ENCODE peak calls at places on chromosomes 3 and 15, in eight cellular contexts. D, C, E, K, I, B, H and T are unnamed samples.
A peak's percentile ranks its signal among the peaks of the same experiment; 100 is the strongest.

GRCh38 chr3:125582707-125583106 is 12.6 kb downstream of the OSBPL11 start:
- DNase-seq in C (no peak), K (peak; percentile 12), D (no peak), I (no peak), E (no peak), B (peak; percentile 22), H (no peak), T (no peak)

GRCh38 chr15:58407366-58407765 is 24.4 kb upstream of the LIPC start:
- DNase-seq in E (no peak), H (no peak), C (no peak), D (no peak), B (no peak), K (no peak), I (no peak), T (no peak)

GRCh38 chr15:78315686-78316085 is 16.3 kb upstream of the SKIC8 start:
- DNase-seq in B (peak; percentile 31), E (no peak), H (no peak), C (no peak), D (no peak), I (no peak), K (no peak), T (peak; percentile 35)

GRCh38 chr3:72641684-72642083 is 206.6 kb downstream of the SHQ1 start:
- DNase-seq in E (no peak), C (no peak), H (no peak), D (no peak), B (no peak), I (no peak), K (no peak), T (no peak)

GRCh38 chr3:45736707-45737106 is 47.5 kb downstream of the SACM1L start:
- DNase-seq in I (no peak), C (no peak), D (no peak), B (no peak), K (no peak), H (no peak), E (no peak), T (no peak)

GRCh38 chr3:133943639-133944131 is 48.0 kb upstream of the RAB6B start:
- DNase-seq in C (peak; percentile 46), B (no peak), D (peak; percentile 50), I (no peak), E (peak; percentile 11), H (no peak), K (peak; percentile 97), T (peak; percentile 82)

GRCh38 chr3:71185733-71186455 is 397.6 kb downstream of the FOXP1 start:
- DNase-seq in D (no peak), H (no peak), B (peak; percentile 10), K (peak; percentile 86), I (peak; percentile 12), C (no peak), E (no peak), T (no peak)

GRCh38 chr3:171165986-171166385 is 139.5 kb upstream of the SLC2A2 start:
- DNase-seq in K (no peak), D (no peak), E (no peak), B (no peak), C (no peak), H (no peak), I (no peak), T (no peak)

GRCh38 chr3:4406746-4407568 is 60.1 kb downstream of the SUMF1 start:
- DNase-seq in C (no peak), E (no peak), K (no peak), I (no peak), H (no peak), D (no peak), B (no peak), T (no peak)

GRCh38 chr3:59575113-59576001 is 525.5 kb upstream of the CFAP20DC start:
- DNase-seq in E (peak; percentile 83), D (peak; percentile 93), H (peak; percentile 77), C (peak; percentile 58), B (peak; percentile 74), K (peak; percentile 77), I (peak; percentile 88), T (peak; percentile 80)

GRCh38 chr15:95018888-95019545 is 787.7 kb downstream of the MCTP2 start:
- DNase-seq in I (no peak), D (no peak), E (no peak), K (peak; percentile 90), H (no peak), B (no peak), C (no peak), T (peak; percentile 32)

GRCh38 chr3:183710231-183710630 is 12.6 kb downstream of the YEATS2 start:
- DNase-seq in I (no peak), D (no peak), E (no peak), K (no peak), H (no peak), C (no peak), B (no peak), T (no peak)

GRCh38 chr3:71421820-71422566 is 161.5 kb downstream of the FOXP1 start:
- DNase-seq in B (peak; percentile 90), D (no peak), K (no peak), I (no peak), E (no peak), C (no peak), H (no peak), T (no peak)

GRCh38 chr15:33059184-33059583 is 135.3 kb downstream of the FMN1 start:
- DNase-seq in H (no peak), C (no peak), B (no peak), D (no peak), I (no peak), E (no peak), K (no peak), T (no peak)

GRCh38 chr3:18477620-18478019 is 52.5 kb upstream of the SATB1 start:
- DNase-seq in H (no peak), E (no peak), B (no peak), C (no peak), I (no peak), K (no peak), D (no peak), T (no peak)

GRCh38 chr15:38671675-38672141 is 107.1 kb upstream of the RASGRP1 start:
- DNase-seq in K (peak; percentile 33), I (peak; percentile 30), B (peak; percentile 27), C (no peak), H (no peak), D (no peak), E (no peak), T (no peak)

DNA sequence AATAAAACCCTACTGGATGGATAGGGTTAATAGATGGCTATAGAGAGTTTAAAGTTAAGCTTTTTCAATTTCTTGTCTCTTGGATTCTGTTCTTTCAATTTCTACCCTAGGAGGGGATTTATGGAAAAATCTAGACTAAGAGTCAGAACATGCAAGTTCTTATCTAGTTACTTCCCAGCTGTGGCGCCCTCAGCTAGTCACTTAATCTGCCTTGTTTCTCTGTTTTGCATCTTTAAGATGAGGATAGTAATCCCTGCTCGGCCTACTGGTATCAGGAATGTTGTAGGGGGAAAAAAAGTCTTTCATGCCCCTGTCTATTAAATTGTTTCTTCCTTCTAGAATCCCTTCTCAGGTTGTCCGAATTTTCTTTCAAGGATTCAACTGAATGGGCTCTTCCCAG is 4.3 kb downstream of the KCTD6 start:
- DNase-seq in I (no peak), B (no peak), E (no peak), K (no peak), C (no peak), D (no peak), H (no peak), T (no peak)
- TF ChIP-seq CTCF in I (no peak), B (no peak), E (no peak), K (no peak), C (no peak), D (no peak), H (no peak), T (no peak)

GRCh38 chr15:41941644-41942415 is 30.5 kb downstream of the EHD4 start:
- DNase-seq in D (no peak), E (no peak), I (no peak), B (no peak), H (no peak), K (no peak), C (no peak), T (no peak)
- TF ChIP-seq CTCF in D (no peak), E (no peak), I (no peak), B (no peak), H (no peak), K (no peak), C (no peak), T (no peak)

GRCh38 chr15:34619151-34619550 is 35.7 kb upstream of the GOLGA8B start:
- DNase-seq in K (no peak), D (no peak), C (no peak), B (no peak), H (no peak), E (no peak), I (no peak), T (no peak)

GRCh38 chr15:34618073-34618472 is 34.6 kb upstream of the GOLGA8B start:
- DNase-seq in B (no peak), E (no peak), D (no peak), K (no peak), C (no peak), I (no peak), H (no peak), T (no peak)

GRCh38 chr15:34613997-34614396 is 30.5 kb upstream of the GOLGA8B start:
- DNase-seq in C (no peak), K (no peak), I (no peak), B (no peak), H (no peak), E (no peak), D (no peak), T (no peak)

GRCh38 chr15:34620122-34620521 is 36.7 kb upstream of the GOLGA8B start:
- DNase-seq in H (no peak), I (no peak), B (no peak), C (no peak), D (no peak), K (no peak), E (no peak), T (no peak)

DNA sequence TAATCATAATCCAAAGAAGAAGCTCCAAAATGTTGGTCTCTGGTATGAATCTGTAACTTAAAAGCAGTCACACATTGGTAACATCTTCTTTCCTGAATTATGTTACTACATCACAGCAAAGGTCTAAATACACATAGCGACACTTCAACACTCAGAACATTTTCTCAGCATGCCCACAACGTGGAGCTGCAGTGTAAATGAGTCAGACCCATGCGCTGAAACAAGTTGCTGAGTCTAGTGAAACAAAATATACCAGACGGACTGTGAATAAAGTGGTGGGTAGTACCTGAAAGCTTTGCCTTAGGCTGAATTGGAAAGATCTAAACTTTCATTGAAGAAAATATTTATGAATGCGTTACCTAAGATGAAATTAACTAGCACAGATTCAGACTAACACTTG is 33.2 kb upstream of the GOLGA8B start:
- DNase-seq in H (no peak), C (peak; percentile 17), B (no peak), K (peak; percentile 65), I (no peak), D (no peak), E (no peak), T (peak; percentile 5)
- TF ChIP-seq CTCF in H (no peak), C (peak; percentile 33), B (no peak), K (peak; percentile 13), I (no peak), D (no peak), E (no peak), T (no peak)

DNA sequence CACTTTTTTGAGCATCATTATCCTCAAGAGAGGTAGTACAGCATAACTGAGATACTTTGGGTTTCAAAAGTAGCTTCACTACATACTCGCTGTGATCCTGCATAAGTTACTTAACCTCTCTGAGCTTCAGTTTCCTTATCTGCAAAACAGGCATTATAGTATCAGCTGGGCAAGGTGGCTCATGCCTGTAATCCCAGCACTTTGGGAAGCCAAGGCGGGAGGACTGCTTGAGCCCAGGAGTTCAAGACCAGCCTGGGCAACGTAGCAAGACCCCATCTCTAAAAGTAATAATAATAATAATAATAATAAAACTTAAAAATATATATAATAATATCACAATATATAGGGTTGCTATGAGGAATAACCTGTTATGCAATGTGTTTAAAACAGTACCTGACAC is 10.9 kb downstream of the CIAO2A start:
- DNase-seq in B (no peak), E (no peak), H (no peak), K (no peak), C (no peak), I (no peak), D (no peak), T (no peak)
- TF ChIP-seq CTCF in B (no peak), E (no peak), H (no peak), K (no peak), C (no peak), I (no peak), D (no peak), T (no peak)